ENCODE peak calls at places on chromosomes 1 and 21, in eight cellular contexts. I is ascending aorta; B is heart left ventricle; X is effector memory CD4-positive, alpha-beta T cell; C is heart right ventricle; S is hepatocyte; G is SJSA1; R is aorta. F is an unnamed sample. For H3K4me1, the result is how much of the 10 kb centered on the place peaks cover.

GRCh38 chr21:43921979-43922945 is 57.2 kb downstream of the AGPAT3 start:
- DNase-seq in I (no peak), B (no peak), X (no peak), C (no peak), S (no peak), G (no peak), R (no peak), F (peak)

GRCh38 chr1:165580931-165581871 is 37.4 kb downstream of the LRRC52 start:
- DNase-seq in I (no peak), B (no peak), X (no peak), C (no peak), S (no peak), G (no peak), R (no peak), F (no peak)

GRCh38 chr1:65508051-65508450 is 87.6 kb downstream of the LEPR start:
- DNase-seq in I (no peak), B (no peak), X (no peak), C (no peak), S (no peak), G (no peak), R (no peak), F (no peak)

GRCh38 chr1:4262665-4263064 is 362.6 kb upstream of the C1orf174 start:
- DNase-seq in I (no peak), B (no peak), X (no peak), C (no peak), S (no peak), G (no peak), R (no peak), F (no peak)

GRCh38 chr1:179121159-179121938 is 39.5 kb downstream of the TOR3A start:
- DNase-seq in I (no peak), B (no peak), X (no peak), C (no peak), S (peak), G (no peak), R (no peak), F (peak)

GRCh38 chr1:118878661-118879060 is 109.5 kb downstream of the TBX15 start:
- DNase-seq in I (no peak), B (no peak), X (no peak), C (no peak), S (no peak), G (no peak), R (no peak), F (no peak)

GRCh38 chr1:156342556-156342955 is 4.2 kb downstream of the TSACC start:
- DNase-seq in I (no peak), B (no peak), X (no peak), C (no peak), S (no peak), G (no peak), R (no peak), F (no peak)

GRCh38 chr1:233656032-233656620 is 42.2 kb downstream of the KCNK1 start:
- DNase-seq in I (no peak), B (no peak), X (no peak), C (no peak), S (no peak), G (no peak), R (no peak), F (no peak)

GRCh38 chr1:17027403-17027802 is 15.7 kb upstream of the ATP13A2 start:
- DNase-seq in I (no peak), B (no peak), X (no peak), C (no peak), S (no peak), G (no peak), R (no peak), F (no peak)

GRCh38 chr1:94514095-94514727 is 27.3 kb downstream of the F3 start:
- DNase-seq in I (no peak), B (no peak), X (no peak), C (no peak), S (peak), G (no peak), R (no peak), F (no peak)

GRCh38 chr1:61588736-61589381 is 136.1 kb downstream of the TM2D1 start:
- DNase-seq in I (no peak), B (peak), X (no peak), C (peak), S (peak), G (peak), R (no peak), F (peak)

GRCh38 chr1:114215426-114215825 is 61.8 kb upstream of the SYT6 start:
- DNase-seq in I (no peak), B (no peak), X (no peak), C (no peak), S (no peak), G (no peak), R (no peak), F (no peak)

GRCh38 chr1:110620686-110621085 is 14.5 kb upstream of the KCNA2 start:
- DNase-seq in I (no peak), B (no peak), X (no peak), C (no peak), S (no peak), G (no peak), R (no peak), F (no peak)

GRCh38 chr21:29697555-29698193 is 242.1 kb downstream of the GRIK1 start:
- DNase-seq in I (no peak), B (no peak), X (no peak), C (no peak), S (no peak), G (no peak), R (no peak), F (no peak)

GRCh38 chr1:226466301-226466700 is 58.4 kb upstream of the PARP1 start:
- DNase-seq in I (no peak), B (no peak), X (no peak), C (no peak), S (no peak), G (no peak), R (no peak), F (no peak)

GRCh38 chr1:22710688-22711024 is at the start of gene EPHB2:
- DNase-seq in I (no peak), B (peak), X (no peak), C (peak), S (peak), G (no peak), R (peak), F (no peak)

GRCh38 chr1:7454895-7455784 is 316.0 kb upstream of the VAMP3 start:
- DNase-seq in I (no peak), B (no peak), X (no peak), C (no peak), S (no peak), G (no peak), R (no peak), F (no peak)

GRCh38 chr21:44639331-44639655 is 2.1 kb downstream of the KRTAP10-10 start:
- DNase-seq in I (no peak), B (no peak), X (no peak), C (no peak), S (no peak), G (no peak), R (no peak), F (no peak)

DNA sequence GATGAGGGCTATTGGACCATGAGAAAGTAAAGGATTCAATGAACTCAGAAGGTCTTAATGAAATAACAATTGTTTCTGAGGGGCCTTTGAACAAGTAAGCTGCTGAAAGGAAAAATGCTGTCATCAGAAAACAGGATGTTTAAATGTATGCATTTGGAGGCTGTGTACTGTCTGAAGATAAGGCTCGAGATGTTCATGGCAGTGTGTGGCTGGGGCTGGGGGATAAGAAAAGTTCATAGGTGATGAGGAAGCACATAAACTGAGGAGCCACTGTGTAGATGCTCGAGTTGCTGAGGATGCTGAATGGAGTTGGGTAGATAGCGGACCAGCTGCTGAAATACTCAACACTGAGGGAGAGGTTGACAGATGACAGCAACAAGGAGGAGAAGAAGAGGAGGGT is 17.8 kb downstream of the THEM4 start:
- DNase-seq in I (no peak), B (no peak), X (no peak), C (no peak), S (no peak), G (no peak), R (no peak), F (no peak)
- H3K4me1 ChIP-seq in I (under half), B (under half), X (under half), C (under half), S (under half), G (under half), R (under half), F (under half)

DNA sequence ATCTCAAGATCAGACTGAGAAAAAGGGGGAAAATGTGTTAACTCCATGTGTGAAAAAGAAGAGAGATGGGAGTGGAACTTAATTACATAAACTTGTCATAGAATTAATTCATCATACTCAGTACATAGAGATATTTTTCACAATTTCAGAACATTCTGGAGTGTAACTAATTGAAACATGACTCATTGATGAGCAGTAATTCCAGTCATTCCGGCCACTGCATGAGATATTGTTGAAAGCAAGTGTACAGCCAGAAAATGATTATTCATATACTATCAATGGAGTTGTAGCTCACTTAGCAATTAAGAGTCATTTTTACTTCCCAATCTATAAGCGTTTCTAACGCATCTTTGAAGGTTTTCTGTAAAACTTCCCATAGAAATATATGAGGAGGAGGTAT is 739.3 kb downstream of the LTN1 start:
- DNase-seq in I (no peak), B (no peak), X (no peak), C (no peak), S (no peak), G (no peak), R (no peak), F (no peak)
- H3K27ac ChIP-seq in I (no peak), B (no peak), X (no peak), C (no peak), S (peak), G (no peak), R (no peak), F (no peak)

GRCh38 chr1:154859786-154860153 is 10.3 kb downstream of the KCNN3 start:
- DNase-seq in I (no peak), B (no peak), X (no peak), C (no peak), S (no peak), G (no peak), R (no peak), F (no peak)
- H3K4me1 ChIP-seq in I (under half), B (under half), X (under half), C (under half), S (under half), G (under half), R (under half), F (under half)

DNA sequence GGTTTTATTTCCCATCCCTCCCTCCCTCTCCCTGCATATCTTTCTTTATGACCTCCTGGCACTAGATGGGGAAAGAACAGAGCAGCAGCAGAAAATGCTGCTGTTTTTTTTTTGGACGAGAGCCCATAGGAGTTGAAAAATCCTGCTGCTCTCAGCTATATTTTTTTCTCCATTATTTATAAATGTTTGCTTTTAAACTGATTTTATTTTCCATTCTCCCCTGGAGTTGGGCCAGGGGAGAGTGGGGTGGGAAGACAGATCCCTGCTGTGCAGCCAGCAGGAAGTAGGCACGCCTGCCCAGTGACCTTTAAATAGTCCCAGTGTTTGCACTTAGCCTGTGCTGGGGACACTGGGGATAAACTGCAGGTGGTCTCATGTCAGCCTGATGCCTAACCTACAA is 17.4 kb downstream of the SFT2D2 start:
- DNase-seq in I (no peak), B (no peak), X (no peak), C (no peak), S (no peak), G (no peak), R (no peak), F (no peak)
- H3K27ac ChIP-seq in I (peak), B (peak), X (no peak), C (peak), S (peak), G (no peak), R (peak), F (no peak)

GRCh38 chr1:34977858-34978257 is 7.3 kb downstream of the TMEM35B start:
- DNase-seq in I (no peak), B (no peak), X (no peak), C (no peak), S (no peak), G (no peak), R (no peak), F (no peak)

GRCh38 chr1:34983700-34984355 is 1.3 kb downstream of the TMEM35B start:
- DNase-seq in I (no peak), B (no peak), X (no peak), C (no peak), S (peak), G (no peak), R (no peak), F (no peak)

GRCh38 chr1:34982820-34983376 is 2.2 kb downstream of the TMEM35B start:
- DNase-seq in I (no peak), B (no peak), X (no peak), C (no peak), S (no peak), G (no peak), R (no peak), F (no peak)

GRCh38 chr1:34978926-34979325 is 6.2 kb downstream of the TMEM35B start:
- DNase-seq in I (no peak), B (no peak), X (no peak), C (no peak), S (no peak), G (no peak), R (no peak), F (no peak)

GRCh38 chr1:34980715-34981114 is 4.4 kb downstream of the TMEM35B start:
- DNase-seq in I (no peak), B (no peak), X (no peak), C (no peak), S (no peak), G (no peak), R (no peak), F (no peak)
- H3K4me1 ChIP-seq in I (under half), B (under half), X (under half), C (under half), S (under half), G (under half), R (under half), F (under half)

GRCh38 chr1:221725683-221726330 is 16.1 kb downstream of the DUSP10 start:
- DNase-seq in I (no peak), B (no peak), X (no peak), C (no peak), S (no peak), G (no peak), R (no peak), F (no peak)

GRCh38 chr1:221723918-221724263 is 18.0 kb downstream of the DUSP10 start:
- DNase-seq in I (no peak), B (no peak), X (no peak), C (no peak), S (no peak), G (no peak), R (no peak), F (no peak)

GRCh38 chr1:221723018-221723917 is 18.6 kb downstream of the DUSP10 start:
- DNase-seq in I (no peak), B (no peak), X (no peak), C (no peak), S (no peak), G (peak), R (no peak), F (no peak)

GRCh38 chr1:221726331-221726692 is 15.6 kb downstream of the DUSP10 start:
- DNase-seq in I (no peak), B (no peak), X (no peak), C (no peak), S (no peak), G (no peak), R (no peak), F (no peak)

GRCh38 chr1:221724931-221725605 is 16.8 kb downstream of the DUSP10 start:
- DNase-seq in I (peak), B (peak), X (no peak), C (peak), S (no peak), G (no peak), R (no peak), F (no peak)
- H3K27ac ChIP-seq in I (no peak), B (no peak), X (no peak), C (no peak), S (no peak), G (no peak), R (no peak), F (no peak)

GRCh38 chr1:85264150-85264549 is 4.7 kb upstream of the C1orf52 start:
- DNase-seq in I (no peak), B (no peak), X (no peak), C (no peak), S (no peak), G (no peak), R (no peak), F (no peak)

GRCh38 chr1:85262985-85263384 is 3.5 kb upstream of the C1orf52 start:
- DNase-seq in I (no peak), B (no peak), X (no peak), C (no peak), S (no peak), G (no peak), R (no peak), F (no peak)

GRCh38 chr1:85268801-85269585 is 7.4 kb downstream of the BCL10 start:
- DNase-seq in I (no peak), B (no peak), X (no peak), C (no peak), S (no peak), G (no peak), R (no peak), F (no peak)

DNA sequence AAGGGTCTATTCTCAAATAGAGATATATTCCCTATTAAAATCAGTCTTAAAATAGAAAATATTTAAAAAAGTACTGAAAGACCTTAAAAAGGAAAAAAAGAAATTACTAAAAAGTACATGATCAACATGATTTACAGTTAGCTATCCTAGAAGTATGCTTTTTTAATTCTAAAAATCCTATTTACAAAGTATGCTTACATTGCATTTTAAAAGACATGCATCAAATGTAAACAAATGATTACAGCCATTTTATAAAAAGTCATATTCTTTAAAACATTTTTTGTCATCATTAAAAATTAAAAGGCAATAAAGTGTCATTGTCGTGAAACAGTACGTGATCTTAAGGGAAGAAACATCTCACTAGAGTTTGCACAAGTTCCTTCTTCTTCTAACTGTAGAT is 7.9 kb upstream of the C1orf52 start:
- DNase-seq in I (no peak), B (no peak), X (no peak), C (no peak), S (no peak), G (no peak), R (no peak), F (no peak)
- H3K4me1 ChIP-seq in I (under half), B (under half), X (under half), C (under half), S (under half), G (under half), R (under half), F (under half)

GRCh38 chr1:167648252-167648849 is 18.3 kb downstream of the RCSD1 start:
- DNase-seq in I (no peak), B (peak), X (no peak), C (no peak), S (no peak), G (no peak), R (no peak), F (no peak)
- H3K27ac ChIP-seq in I (no peak), B (peak), X (no peak), C (peak), S (no peak), G (no peak), R (no peak), F (no peak)

F was measured in CD8-positive, alpha-beta memory T cell.